ENCODE peak calls at places on chromosomes 2 and 18, in nine cellular contexts. One of them, this sample, is unnamed.

GRCh38 chr2:32456808-32457207 is 100.0 kb downstream of the BIRC6 start:
- DNase-seq in fibroblast of lung: no peak
- DNase-seq in left lung: no peak
- DNase-seq in tibial artery: no peak
- DNase-seq in right lobe of liver: no peak
- DNase-seq in IMR-90: no peak
- DNase-seq in transverse colon: no peak
- DNase-seq in body of pancreas: no peak
- DNase-seq in ovary: no peak
- DNase-seq in this sample: no peak

GRCh38 chr2:234483568-234484251 is 13.2 kb downstream of the ARL4C start:
- DNase-seq in IMR-90: no peak
- DNase-seq in transverse colon: peak; percentile 53
- DNase-seq in ovary: no peak
- DNase-seq in right lobe of liver: no peak
- DNase-seq in tibial artery: no peak
- DNase-seq in left lung: no peak
- DNase-seq in fibroblast of lung: no peak
- DNase-seq in body of pancreas: no peak
- DNase-seq in this sample: peak; percentile 40

GRCh38 chr2:80499095-80499494 is 194.5 kb upstream of the LRRTM1 start:
- DNase-seq in tibial artery: no peak
- DNase-seq in transverse colon: peak; percentile 28
- DNase-seq in body of pancreas: no peak
- DNase-seq in ovary: no peak
- DNase-seq in IMR-90: peak; percentile 65
- DNase-seq in fibroblast of lung: peak; percentile 53
- DNase-seq in left lung: no peak
- DNase-seq in right lobe of liver: no peak
- DNase-seq in this sample: peak; percentile 47

GRCh38 chr2:128409326-128410034 is 90.8 kb upstream of the HS6ST1 start:
- DNase-seq in transverse colon: peak; percentile 1
- DNase-seq in fibroblast of lung: no peak
- DNase-seq in body of pancreas: no peak
- DNase-seq in right lobe of liver: no peak
- DNase-seq in ovary: no peak
- DNase-seq in tibial artery: peak; percentile 33
- DNase-seq in left lung: no peak
- DNase-seq in IMR-90: no peak
- DNase-seq in this sample: no peak

GRCh38 chr2:78896536-78896935 is 129.0 kb upstream of the REG3G start:
- DNase-seq in left lung: no peak
- DNase-seq in tibial artery: no peak
- DNase-seq in fibroblast of lung: no peak
- DNase-seq in right lobe of liver: no peak
- DNase-seq in IMR-90: no peak
- DNase-seq in transverse colon: no peak
- DNase-seq in body of pancreas: no peak
- DNase-seq in ovary: no peak
- DNase-seq in this sample: no peak

GRCh38 chr2:154697422-154698237 is 865 bp upstream of the KCNJ3 start:
- DNase-seq in transverse colon: peak; percentile 14
- DNase-seq in tibial artery: peak; percentile 72
- DNase-seq in ovary: peak; percentile 11
- DNase-seq in right lobe of liver: peak; percentile 69
- DNase-seq in body of pancreas: peak; percentile 40
- DNase-seq in left lung: no peak
- DNase-seq in IMR-90: no peak
- DNase-seq in fibroblast of lung: peak; percentile 6
- DNase-seq in this sample: no peak

GRCh38 chr2:44167311-44167907 is 1.3 kb upstream of the PPM1B start:
- DNase-seq in left lung: no peak
- DNase-seq in right lobe of liver: no peak
- DNase-seq in tibial artery: no peak
- DNase-seq in fibroblast of lung: no peak
- DNase-seq in transverse colon: no peak
- DNase-seq in IMR-90: no peak
- DNase-seq in body of pancreas: peak; percentile 13
- DNase-seq in ovary: no peak
- DNase-seq in this sample: no peak

GRCh38 chr2:7292154-7292553 is 374.9 kb downstream of the RNF144A start:
- DNase-seq in right lobe of liver: no peak
- DNase-seq in IMR-90: no peak
- DNase-seq in transverse colon: no peak
- DNase-seq in fibroblast of lung: no peak
- DNase-seq in body of pancreas: no peak
- DNase-seq in ovary: no peak
- DNase-seq in tibial artery: no peak
- DNase-seq in left lung: no peak
- DNase-seq in this sample: no peak

DNA sequence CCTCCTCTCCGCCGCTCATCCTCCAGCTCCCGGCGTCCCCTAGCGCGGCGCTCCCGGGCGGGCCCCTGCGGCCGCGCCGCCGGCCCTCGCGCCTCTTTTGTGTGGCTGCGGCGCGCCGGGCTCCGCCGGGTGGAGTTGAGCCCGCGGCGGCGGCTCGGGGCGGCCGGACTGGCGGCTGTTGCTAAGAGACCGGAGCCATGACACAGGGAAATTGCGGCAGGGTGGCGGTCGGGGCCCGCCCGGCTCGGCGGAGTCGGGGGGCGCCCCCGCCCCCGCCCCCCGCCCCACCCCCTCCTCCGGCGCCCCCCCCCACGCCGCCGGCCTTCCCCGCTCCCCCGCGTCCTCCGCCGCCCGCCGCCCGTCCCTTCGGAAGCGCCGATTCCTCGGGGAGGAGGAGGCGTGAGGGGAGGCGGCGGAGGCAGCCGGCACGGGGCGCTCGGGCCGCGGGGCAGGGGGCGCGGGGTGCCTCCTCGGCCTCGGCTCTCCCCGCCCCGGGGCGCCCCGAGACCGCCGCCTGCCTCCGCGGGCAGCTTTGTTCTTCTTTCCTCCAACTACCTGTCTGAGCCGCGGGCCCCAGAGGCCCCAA is at the start of gene TMEM200C:
- DNase-seq in IMR-90: peak; percentile 43
- DNase-seq in fibroblast of lung: peak; percentile 49
- DNase-seq in right lobe of liver: no peak
- DNase-seq in body of pancreas: peak; percentile 33
- DNase-seq in transverse colon: no peak
- DNase-seq in tibial artery: no peak
- DNase-seq in ovary: no peak
- DNase-seq in left lung: peak; percentile 34
- DNase-seq in this sample: peak; percentile 35
- H3K4me3 ChIP-seq in IMR-90: peak within 1 kb of the TSS; percentile 99
- H3K4me3 ChIP-seq in fibroblast of lung: no peak within 1 kb of the TSS
- H3K4me3 ChIP-seq in right lobe of liver: peak within 1 kb of the TSS; percentile 33
- H3K4me3 ChIP-seq in body of pancreas: no peak within 1 kb of the TSS
- H3K4me3 ChIP-seq in transverse colon: peak within 1 kb of the TSS; percentile 51
- H3K4me3 ChIP-seq in tibial artery: peak within 1 kb of the TSS; percentile 35
- H3K4me3 ChIP-seq in ovary: peak within 1 kb of the TSS; percentile 16
- H3K4me3 ChIP-seq in left lung: peak within 1 kb of the TSS; percentile 34
- H3K4me3 ChIP-seq in this sample: peak within 1 kb of the TSS; percentile 27

GRCh38 chr2:217597140-217597539 is 405.7 kb downstream of the TNS1 start:
- DNase-seq in left lung: no peak
- DNase-seq in transverse colon: no peak
- DNase-seq in tibial artery: no peak
- DNase-seq in ovary: no peak
- DNase-seq in body of pancreas: no peak
- DNase-seq in fibroblast of lung: no peak
- DNase-seq in right lobe of liver: no peak
- DNase-seq in IMR-90: no peak
- DNase-seq in this sample: no peak

GRCh38 chr2:217604527-217605279 is 398.1 kb downstream of the TNS1 start:
- DNase-seq in ovary: no peak
- DNase-seq in transverse colon: no peak
- DNase-seq in left lung: no peak
- DNase-seq in right lobe of liver: no peak
- DNase-seq in tibial artery: no peak
- DNase-seq in fibroblast of lung: no peak
- DNase-seq in IMR-90: no peak
- DNase-seq in body of pancreas: no peak
- DNase-seq in this sample: no peak

GRCh38 chr2:217597681-217598080 is 405.1 kb downstream of the TNS1 start:
- DNase-seq in body of pancreas: no peak
- DNase-seq in ovary: no peak
- DNase-seq in tibial artery: no peak
- DNase-seq in IMR-90: no peak
- DNase-seq in right lobe of liver: no peak
- DNase-seq in left lung: no peak
- DNase-seq in fibroblast of lung: no peak
- DNase-seq in transverse colon: no peak
- DNase-seq in this sample: no peak

GRCh38 chr2:217601601-217602000 is 401.2 kb downstream of the TNS1 start:
- DNase-seq in ovary: no peak
- DNase-seq in transverse colon: no peak
- DNase-seq in tibial artery: no peak
- DNase-seq in body of pancreas: no peak
- DNase-seq in left lung: no peak
- DNase-seq in IMR-90: no peak
- DNase-seq in right lobe of liver: no peak
- DNase-seq in fibroblast of lung: no peak
- DNase-seq in this sample: no peak

GRCh38 chr2:217599906-217600305 is 402.9 kb downstream of the TNS1 start:
- DNase-seq in ovary: no peak
- DNase-seq in transverse colon: no peak
- DNase-seq in body of pancreas: no peak
- DNase-seq in right lobe of liver: no peak
- DNase-seq in fibroblast of lung: peak; percentile 24
- DNase-seq in IMR-90: peak; percentile 29
- DNase-seq in tibial artery: no peak
- DNase-seq in left lung: no peak
- DNase-seq in this sample: no peak
- H3K9me3 ChIP-seq in ovary: no peaks in the 10 kb centered on the region
- H3K9me3 ChIP-seq in transverse colon: no peaks in the 10 kb centered on the region
- H3K9me3 ChIP-seq in body of pancreas: no peaks in the 10 kb centered on the region
- H3K9me3 ChIP-seq in right lobe of liver: no peaks in the 10 kb centered on the region
- H3K9me3 ChIP-seq in fibroblast of lung: no peaks in the 10 kb centered on the region
- H3K9me3 ChIP-seq in IMR-90: no peaks in the 10 kb centered on the region
- H3K9me3 ChIP-seq in tibial artery: no peaks in the 10 kb centered on the region
- H3K9me3 ChIP-seq in left lung: no peaks in the 10 kb centered on the region
- H3K9me3 ChIP-seq in this sample: no peaks in the 10 kb centered on the region

GRCh38 chr2:157404363-157404762 is 39.5 kb downstream of the CYTIP start:
- DNase-seq in transverse colon: no peak
- DNase-seq in body of pancreas: no peak
- DNase-seq in IMR-90: no peak
- DNase-seq in tibial artery: no peak
- DNase-seq in ovary: no peak
- DNase-seq in right lobe of liver: no peak
- DNase-seq in left lung: no peak
- DNase-seq in fibroblast of lung: peak; percentile 17
- DNase-seq in this sample: no peak
- H3K4me3 ChIP-seq in transverse colon: no peak overlapping the region
- H3K4me3 ChIP-seq in body of pancreas: no peak overlapping the region
- H3K4me3 ChIP-seq in IMR-90: no peak overlapping the region
- H3K4me3 ChIP-seq in tibial artery: no peak overlapping the region
- H3K4me3 ChIP-seq in ovary: no peak overlapping the region
- H3K4me3 ChIP-seq in right lobe of liver: no peak overlapping the region
- H3K4me3 ChIP-seq in left lung: no peak overlapping the region
- H3K4me3 ChIP-seq in fibroblast of lung: no peak overlapping the region
- H3K4me3 ChIP-seq in this sample: no peak overlapping the region

GRCh38 chr2:9065901-9066300 is 62.4 kb upstream of the MBOAT2 start:
- DNase-seq in body of pancreas: no peak
- DNase-seq in left lung: no peak
- DNase-seq in IMR-90: no peak
- DNase-seq in fibroblast of lung: no peak
- DNase-seq in transverse colon: no peak
- DNase-seq in right lobe of liver: no peak
- DNase-seq in ovary: no peak
- DNase-seq in tibial artery: no peak
- DNase-seq in this sample: no peak
- H3K9me3 ChIP-seq in body of pancreas: no peaks in the 10 kb centered on the region
- H3K9me3 ChIP-seq in left lung: no peaks in the 10 kb centered on the region
- H3K9me3 ChIP-seq in IMR-90: peaks cover 14% of the 10 kb centered on the region
- H3K9me3 ChIP-seq in fibroblast of lung: no peaks in the 10 kb centered on the region
- H3K9me3 ChIP-seq in transverse colon: peaks cover 10% of the 10 kb centered on the region
- H3K9me3 ChIP-seq in right lobe of liver: no peaks in the 10 kb centered on the region
- H3K9me3 ChIP-seq in ovary: no peaks in the 10 kb centered on the region
- H3K9me3 ChIP-seq in tibial artery: peaks cover 39% of the 10 kb centered on the region
- H3K9me3 ChIP-seq in this sample: peaks cover 8% of the 10 kb centered on the region